ENCODE peak calls at places on chromosomes 13 and 19, in eight cellular contexts. J is NCI-H1436; E is non-pigmented ciliary epithelial cell; W is left kidney; O is stromal cell of bone marrow; B is stomach; D is stimulated activated CD4-positive, alpha-beta T cell treated with anti-CD3 and anti-CD28 coated beads, Interleukin-1b, Interleukin-23, amount 100 ng/mL, for 1 hour; Y is neural crest cell. I is an unnamed sample.

GRCh38 chr13:109631069-109631468 is 155.3 kb downstream of the IRS2 start:
- DNase-seq in J (no peak), E (no peak), W (no peak), O (no peak), B (no peak), D (no peak), Y (no peak), I (no peak)

GRCh38 chr13:50286376-50286775 is 271.1 kb downstream of the KCNRG start:
- DNase-seq in J (no peak), E (no peak), W (no peak), O (no peak), B (no peak), D (no peak), Y (no peak), I (no peak)

GRCh38 chr19:5215431-5215830 is 125.2 kb downstream of the PTPRS start:
- DNase-seq in J (no peak), E (no peak), W (no peak), O (no peak), B (no peak), D (no peak), Y (no peak), I (no peak)

GRCh38 chr19:6273701-6274601 is 5.8 kb downstream of the MLLT1 start:
- DNase-seq in J (no peak), E (no peak), W (peak), O (peak), B (peak), D (no peak), Y (no peak), I (no peak)

GRCh38 chr19:41702208-41702651 is 6.2 kb upstream of the CEACAM5 start:
- DNase-seq in J (no peak), E (no peak), W (no peak), O (peak), B (no peak), D (no peak), Y (no peak), I (no peak)

GRCh38 chr19:35318679-35319448 is 10.1 kb upstream of the CD22 start:
- DNase-seq in J (no peak), E (no peak), W (peak), O (peak), B (peak), D (no peak), Y (no peak), I (peak)

GRCh38 chr13:113901231-113901630 is 37.4 kb upstream of the GAS6 start:
- DNase-seq in J (no peak), E (no peak), W (peak), O (no peak), B (no peak), D (no peak), Y (no peak), I (no peak)

GRCh38 chr13:25165664-25166063 is 6.4 kb downstream of the AMER2 start:
- DNase-seq in J (no peak), E (no peak), W (no peak), O (no peak), B (no peak), D (no peak), Y (no peak), I (no peak)

GRCh38 chr19:35704218-35704617 is at the start of gene ZBTB32:
- DNase-seq in J (no peak), E (no peak), W (peak), O (peak), B (no peak), D (no peak), Y (peak), I (no peak)

GRCh38 chr13:28655566-28655965 is 3.4 kb upstream of the POMP start:
- DNase-seq in J (no peak), E (no peak), W (no peak), O (no peak), B (no peak), D (no peak), Y (no peak), I (no peak)

GRCh38 chr13:25171517-25172302 is at the start of gene AMER2:
- DNase-seq in J (peak), E (no peak), W (peak), O (no peak), B (no peak), D (no peak), Y (peak), I (no peak)

GRCh38 chr19:18865973-18866799 is 29.8 kb downstream of the CERS1 start:
- DNase-seq in J (no peak), E (no peak), W (peak), O (no peak), B (peak), D (peak), Y (peak), I (no peak)

GRCh38 chr19:39843919-39844793 is 2.0 kb downstream of the FBL start:
- DNase-seq in J (peak), E (no peak), W (peak), O (peak), B (no peak), D (no peak), Y (no peak), I (peak)

GRCh38 chr19:6718741-6719539 is 1.5 kb downstream of the C3 start:
- DNase-seq in J (no peak), E (no peak), W (no peak), O (no peak), B (no peak), D (no peak), Y (no peak), I (no peak)

GRCh38 chr19:50741179-50741933 is 18.2 kb downstream of the CLEC11A start:
- DNase-seq in J (no peak), E (no peak), W (no peak), O (no peak), B (no peak), D (no peak), Y (no peak), I (no peak)

GRCh38 chr19:1239420-1239795 is 1.6 kb upstream of the CBARP start:
- DNase-seq in J (no peak), E (no peak), W (no peak), O (no peak), B (no peak), D (no peak), Y (no peak), I (no peak)

GRCh38 chr19:19543640-19544039 is 5.6 kb downstream of the CILP2 start:
- DNase-seq in J (no peak), E (no peak), W (no peak), O (no peak), B (no peak), D (no peak), Y (no peak), I (no peak)

GRCh38 chr13:66348745-66349720 is 881.1 kb downstream of the PCDH9 start:
- DNase-seq in J (no peak), E (no peak), W (peak), O (no peak), B (no peak), D (no peak), Y (no peak), I (no peak)

GRCh38 chr19:42571136-42571535 is 23.6 kb downstream of the CEACAM8 start:
- DNase-seq in J (no peak), E (no peak), W (no peak), O (no peak), B (no peak), D (no peak), Y (no peak), I (no peak)

GRCh38 chr13:24574847-24575246 is 62.3 kb upstream of the PARP4 start:
- DNase-seq in J (no peak), E (no peak), W (no peak), O (no peak), B (no peak), D (no peak), Y (no peak), I (no peak)

GRCh38 chr13:38053896-38054295 is 184.3 kb upstream of the TRPC4 start:
- DNase-seq in J (no peak), E (no peak), W (no peak), O (no peak), B (no peak), D (no peak), Y (no peak), I (no peak)

GRCh38 chr19:47190167-47190727 is 40.8 kb downstream of the BBC3 start:
- DNase-seq in J (no peak), E (peak), W (peak), O (no peak), B (peak), D (peak), Y (peak), I (no peak)

GRCh38 chr13:97978661-97979450 is 25.4 kb downstream of the IPO5 start:
- DNase-seq in J (no peak), E (no peak), W (no peak), O (no peak), B (no peak), D (no peak), Y (no peak), I (no peak)

GRCh38 chr13:81770868-81771505 is 1430.1 kb upstream of the SPRY2 start:
- DNase-seq in J (no peak), E (no peak), W (peak), O (no peak), B (no peak), D (no peak), Y (no peak), I (no peak)

GRCh38 chr13:25281193-25281936 is 5.9 kb downstream of the MTMR6 start:
- DNase-seq in J (no peak), E (no peak), W (peak), O (no peak), B (no peak), D (no peak), Y (no peak), I (no peak)

GRCh38 chr19:2207991-2208860 is 27.9 kb downstream of the PLEKHJ1 start:
- DNase-seq in J (no peak), E (peak), W (peak), O (peak), B (peak), D (no peak), Y (no peak), I (no peak)

GRCh38 chr19:58033741-58034475 is at the start of gene ZSCAN1:
- DNase-seq in J (no peak), E (peak), W (peak), O (peak), B (peak), D (no peak), Y (peak), I (no peak)

GRCh38 chr13:98761126-98761978 is 8.9 kb upstream of the SLC15A1 start:
- DNase-seq in J (no peak), E (no peak), W (no peak), O (peak), B (peak), D (no peak), Y (no peak), I (no peak)

GRCh38 chr13:85411608-85412007 is 387.6 kb downstream of the SLITRK6 start:
- DNase-seq in J (no peak), E (no peak), W (no peak), O (peak), B (no peak), D (no peak), Y (no peak), I (no peak)

GRCh38 chr19:57559008-57559403 is 657 bp downstream of the ZNF550 start:
- DNase-seq in J (no peak), E (no peak), W (peak), O (no peak), B (no peak), D (no peak), Y (no peak), I (no peak)

GRCh38 chr19:8643860-8644653 is 13.6 kb downstream of the NFILZ start:
- DNase-seq in J (no peak), E (no peak), W (no peak), O (no peak), B (no peak), D (no peak), Y (no peak), I (no peak)

GRCh38 chr13:29901714-29902631 is 51.6 kb upstream of the UBL3 start:
- DNase-seq in J (no peak), E (peak), W (peak), O (peak), B (no peak), D (no peak), Y (no peak), I (no peak)

GRCh38 chr13:103547914-103548313 is 481.7 kb upstream of the SLC10A2 start:
- DNase-seq in J (no peak), E (no peak), W (no peak), O (no peak), B (no peak), D (no peak), Y (no peak), I (no peak)

GRCh38 chr19:907183-907853 is 5.7 kb downstream of the R3HDM4 start:
- DNase-seq in J (no peak), E (no peak), W (no peak), O (no peak), B (no peak), D (no peak), Y (no peak), I (no peak)

GRCh38 chr13:110268576-110269185 is 38.3 kb downstream of the COL4A1 start:
- DNase-seq in J (no peak), E (no peak), W (no peak), O (no peak), B (no peak), D (no peak), Y (no peak), I (no peak)

GRCh38 chr19:48968179-48968661 is 3.1 kb downstream of the FTL start:
- DNase-seq in J (no peak), E (no peak), W (no peak), O (no peak), B (no peak), D (no peak), Y (no peak), I (no peak)